ENCODE peak calls at places on chromosomes 12 and 14, in four cellular contexts. W is T-helper 9 cell, Y is mucosa of descending colon, J is RWPE2. Q is an unnamed sample.

GRCh38 chr12:123780956-123781355 is 18.9 kb downstream of the DNAH10 start:
- DNase-seq in W (no peak), Y (no peak), J (no peak), Q (no peak)

GRCh38 chr14:34256223-34256622 is 205.8 kb downstream of the SPTSSA start:
- DNase-seq in W (no peak), Y (no peak), J (no peak), Q (no peak)

GRCh38 chr12:1919763-1920162 is 1.3 kb upstream of the CACNA2D4 start:
- DNase-seq in W (no peak), Y (no peak), J (no peak), Q (no peak)

GRCh38 chr14:95774265-95775160 is 60.6 kb upstream of the TCL1A start:
- DNase-seq in W (peak; percentile 48), Y (no peak), J (no peak), Q (peak; percentile 15)

GRCh38 chr12:69534389-69534822 is 50.9 kb upstream of the CCT2 start:
- DNase-seq in W (no peak), Y (no peak), J (peak; percentile 69), Q (no peak)

GRCh38 chr14:89844508-89844907 is 110.0 kb downstream of the EFCAB11 start:
- DNase-seq in W (no peak), Y (no peak), J (no peak), Q (no peak)

GRCh38 chr14:76929927-76930326 is 98.6 kb downstream of the IRF2BPL start:
- DNase-seq in W (peak; percentile 53), Y (no peak), J (no peak), Q (peak; percentile 24)

GRCh38 chr12:109134186-109134917 is 18.0 kb downstream of the ACACB start:
- DNase-seq in W (no peak), Y (no peak), J (no peak), Q (no peak)

GRCh38 chr14:61713724-61714437 is 18.6 kb downstream of the HIF1A start:
- DNase-seq in W (no peak), Y (no peak), J (no peak), Q (no peak)

GRCh38 chr14:100105357-100106169 is 40.3 kb downstream of the EVL start:
- DNase-seq in W (no peak), Y (no peak), J (peak; percentile 37), Q (peak; percentile 64)

GRCh38 chr12:100395811-100396210 is 38.9 kb downstream of the SLC17A8 start:
- DNase-seq in W (no peak), Y (peak; percentile 48), J (no peak), Q (no peak)

GRCh38 chr14:64823305-64823985 is 56.3 kb downstream of the SPTB start:
- DNase-seq in W (peak; percentile 52), Y (peak; percentile 85), J (peak; percentile 83), Q (peak; percentile 66)

GRCh38 chr12:102638777-102639176 is 158.4 kb upstream of the IGF1 start:
- DNase-seq in W (no peak), Y (no peak), J (no peak), Q (no peak)

GRCh38 chr12:81992461-81992860 is 233.3 kb upstream of the PPFIA2 start:
- DNase-seq in W (peak; percentile 7), Y (no peak), J (no peak), Q (peak; percentile 37)

GRCh38 chr12:58640314-58640713 is 280.0 kb downstream of the LRIG3 start:
- DNase-seq in W (no peak), Y (no peak), J (no peak), Q (no peak)

GRCh38 chr12:15540025-15540424 is 217.7 kb downstream of the PTPRO start:
- DNase-seq in W (no peak), Y (no peak), J (no peak), Q (no peak)

GRCh38 chr12:53340398-53340797 is 4.2 kb upstream of the SP7 start:
- DNase-seq in W (no peak), Y (no peak), J (no peak), Q (no peak)

GRCh38 chr12:49041881-49042484 is 18.6 kb downstream of the KMT2D start:
- DNase-seq in W (no peak), Y (peak; percentile 11), J (peak; percentile 23), Q (no peak)

GRCh38 chr14:80587096-80587724 is 354.3 kb downstream of the CEP128 start:
- DNase-seq in W (no peak), Y (no peak), J (no peak), Q (no peak)